ENCODE peak calls at places on chromosome 22, in six cellular contexts. One of them, this sample, is unnamed. For H3K4me1, the result is how much of the 10 kb centered on the place peaks cover.

GRCh38 chr22:45742866-45743450 is 71.3 kb downstream of the ATXN10 start:
- DNase-seq in mammary epithelial cell: peak
- DNase-seq in right cardiac atrium: no peak
- DNase-seq in GM23338: no peak
- DNase-seq in lung: peak
- DNase-seq in tibial artery: peak
- DNase-seq in this sample: no peak

GRCh38 chr22:20671409-20672081 is 102.4 kb upstream of the SERPIND1 start:
- DNase-seq in GM23338: no peak
- DNase-seq in right cardiac atrium: no peak
- DNase-seq in tibial artery: no peak
- DNase-seq in mammary epithelial cell: no peak
- DNase-seq in lung: no peak
- DNase-seq in this sample: no peak

GRCh38 chr22:47041201-47042115 is 279.0 kb downstream of the TBC1D22A start:
- DNase-seq in mammary epithelial cell: no peak
- DNase-seq in GM23338: no peak
- DNase-seq in right cardiac atrium: no peak
- DNase-seq in lung: no peak
- DNase-seq in tibial artery: no peak
- DNase-seq in this sample: no peak

GRCh38 chr22:19981961-19982920 is 34.4 kb downstream of the ARVCF start:
- DNase-seq in right cardiac atrium: peak
- DNase-seq in tibial artery: no peak
- DNase-seq in lung: no peak
- DNase-seq in GM23338: no peak
- DNase-seq in mammary epithelial cell: no peak
- DNase-seq in this sample: no peak

GRCh38 chr22:44714703-44715350 is 12.8 kb downstream of the PRR5 start:
- DNase-seq in right cardiac atrium: peak
- DNase-seq in mammary epithelial cell: no peak
- DNase-seq in GM23338: no peak
- DNase-seq in tibial artery: no peak
- DNase-seq in lung: no peak
- DNase-seq in this sample: no peak

GRCh38 chr22:30208631-30209603 is 37.6 kb downstream of the LIF start:
- DNase-seq in GM23338: no peak
- DNase-seq in right cardiac atrium: peak
- DNase-seq in tibial artery: peak
- DNase-seq in mammary epithelial cell: no peak
- DNase-seq in lung: no peak
- DNase-seq in this sample: peak

GRCh38 chr22:19761500-19762314 is 1.1 kb downstream of the TBX1 start:
- DNase-seq in right cardiac atrium: peak
- DNase-seq in lung: no peak
- DNase-seq in tibial artery: no peak
- DNase-seq in GM23338: peak
- DNase-seq in mammary epithelial cell: no peak
- DNase-seq in this sample: peak

GRCh38 chr22:32904044-32904443 is 102.5 kb downstream of the TIMP3 start:
- DNase-seq in lung: peak
- DNase-seq in GM23338: peak
- DNase-seq in mammary epithelial cell: peak
- DNase-seq in tibial artery: no peak
- DNase-seq in right cardiac atrium: no peak
- DNase-seq in this sample: peak

GRCh38 chr22:47572443-47572842 is 810.0 kb downstream of the TBC1D22A start:
- DNase-seq in tibial artery: peak
- DNase-seq in lung: no peak
- DNase-seq in mammary epithelial cell: no peak
- DNase-seq in right cardiac atrium: no peak
- DNase-seq in GM23338: no peak
- DNase-seq in this sample: no peak

GRCh38 chr22:30127749-30128166 is 47.5 kb downstream of the HORMAD2 start:
- DNase-seq in mammary epithelial cell: no peak
- DNase-seq in GM23338: no peak
- DNase-seq in lung: no peak
- DNase-seq in tibial artery: no peak
- DNase-seq in right cardiac atrium: no peak
- DNase-seq in this sample: no peak

GRCh38 chr22:20807315-20807752 is 33.4 kb downstream of the SERPIND1 start:
- DNase-seq in right cardiac atrium: no peak
- DNase-seq in mammary epithelial cell: peak
- DNase-seq in GM23338: no peak
- DNase-seq in lung: no peak
- DNase-seq in tibial artery: no peak
- DNase-seq in this sample: no peak

GRCh38 chr22:42646569-42647525 is 2.3 kb downstream of the CYB5R3 start:
- DNase-seq in right cardiac atrium: peak
- DNase-seq in mammary epithelial cell: no peak
- DNase-seq in lung: no peak
- DNase-seq in GM23338: no peak
- DNase-seq in tibial artery: no peak
- DNase-seq in this sample: no peak

GRCh38 chr22:26406118-26406517 is 22.9 kb upstream of the ASPHD2 start:
- DNase-seq in tibial artery: no peak
- DNase-seq in GM23338: peak
- DNase-seq in right cardiac atrium: no peak
- DNase-seq in lung: no peak
- DNase-seq in mammary epithelial cell: no peak
- DNase-seq in this sample: no peak

GRCh38 chr22:42642801-42643631 is 2.6 kb upstream of the ATP5MGL start:
- DNase-seq in tibial artery: no peak
- DNase-seq in GM23338: no peak
- DNase-seq in right cardiac atrium: no peak
- DNase-seq in mammary epithelial cell: no peak
- DNase-seq in lung: no peak
- DNase-seq in this sample: no peak

GRCh38 chr22:28344893-28345292 is 334.7 kb downstream of the TTC28 start:
- DNase-seq in lung: no peak
- DNase-seq in right cardiac atrium: no peak
- DNase-seq in tibial artery: no peak
- DNase-seq in GM23338: no peak
- DNase-seq in mammary epithelial cell: peak
- DNase-seq in this sample: no peak

GRCh38 chr22:41352058-41352457 is 29.7 kb upstream of the TEF start:
- DNase-seq in right cardiac atrium: no peak
- DNase-seq in GM23338: no peak
- DNase-seq in mammary epithelial cell: peak
- DNase-seq in tibial artery: no peak
- DNase-seq in lung: no peak
- DNase-seq in this sample: no peak

GRCh38 chr22:22166941-22167713 is 77.5 kb upstream of the VPREB1 start:
- DNase-seq in tibial artery: no peak
- DNase-seq in GM23338: no peak
- DNase-seq in right cardiac atrium: no peak
- DNase-seq in mammary epithelial cell: no peak
- DNase-seq in lung: no peak
- DNase-seq in this sample: no peak
- H3K27ac ChIP-seq in tibial artery: no peak
- H3K27ac ChIP-seq in GM23338: no peak
- H3K27ac ChIP-seq in right cardiac atrium: no peak
- H3K27ac ChIP-seq in mammary epithelial cell: no peak
- H3K27ac ChIP-seq in lung: no peak
- H3K27ac ChIP-seq in this sample: no peak

DNA sequence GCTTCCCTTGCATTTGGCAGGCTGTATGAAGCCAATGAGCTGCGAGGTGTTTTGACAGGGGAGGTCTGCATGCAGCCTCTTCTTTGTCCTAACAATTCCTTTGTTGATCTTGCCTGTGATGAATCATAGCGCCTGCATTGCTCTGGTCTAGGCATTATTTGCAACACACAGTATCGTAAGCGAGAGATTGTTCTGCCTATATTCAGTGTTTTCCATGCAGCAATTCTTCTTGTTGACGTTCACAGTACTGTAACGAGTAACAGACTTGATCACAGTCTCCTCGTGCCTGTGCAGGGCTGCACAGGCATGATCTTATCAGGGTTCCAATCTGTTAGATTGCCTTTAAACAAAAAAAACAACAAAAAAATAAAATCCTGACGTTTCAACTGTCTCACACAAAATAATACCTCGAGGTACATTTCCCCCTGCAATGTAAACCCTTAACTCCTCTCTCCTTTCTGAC is 13.9 kb upstream of the ADSL start:
- DNase-seq in GM23338: no peak
- DNase-seq in right cardiac atrium: no peak
- DNase-seq in mammary epithelial cell: no peak
- DNase-seq in tibial artery: no peak
- DNase-seq in lung: no peak
- DNase-seq in this sample: peak
- H3K4me1 ChIP-seq in GM23338: under half
- H3K4me1 ChIP-seq in right cardiac atrium: under half
- H3K4me1 ChIP-seq in mammary epithelial cell: under half
- H3K4me1 ChIP-seq in tibial artery: under half
- H3K4me1 ChIP-seq in lung: under half
- H3K4me1 ChIP-seq in this sample: under half

GRCh38 chr22:17836977-17837742 is 62.9 kb upstream of the BID start:
- DNase-seq in lung: no peak
- DNase-seq in mammary epithelial cell: no peak
- DNase-seq in GM23338: peak
- DNase-seq in tibial artery: no peak
- DNase-seq in right cardiac atrium: peak
- DNase-seq in this sample: peak
- H3K27ac ChIP-seq in lung: peak
- H3K27ac ChIP-seq in mammary epithelial cell: no peak
- H3K27ac ChIP-seq in GM23338: peak
- H3K27ac ChIP-seq in tibial artery: peak
- H3K27ac ChIP-seq in right cardiac atrium: peak
- H3K27ac ChIP-seq in this sample: no peak

GRCh38 chr22:49961601-49962011 is 1.0 kb downstream of the PIM3 start:
- DNase-seq in mammary epithelial cell: no peak
- DNase-seq in tibial artery: no peak
- DNase-seq in lung: peak
- DNase-seq in right cardiac atrium: peak
- DNase-seq in GM23338: peak
- DNase-seq in this sample: no peak

GRCh38 chr22:49960159-49960966 is at the start of gene PIM3:
- DNase-seq in mammary epithelial cell: peak
- DNase-seq in lung: peak
- DNase-seq in tibial artery: peak
- DNase-seq in GM23338: peak
- DNase-seq in right cardiac atrium: peak
- DNase-seq in this sample: peak

GRCh38 chr22:49962012-49962750 is 1.6 kb downstream of the PIM3 start:
- DNase-seq in GM23338: peak
- DNase-seq in lung: peak
- DNase-seq in tibial artery: peak
- DNase-seq in right cardiac atrium: peak
- DNase-seq in mammary epithelial cell: peak
- DNase-seq in this sample: peak

GRCh38 chr22:49959782-49960158 is 802 bp upstream of the PIM3 start:
- DNase-seq in GM23338: peak
- DNase-seq in tibial artery: no peak
- DNase-seq in right cardiac atrium: no peak
- DNase-seq in lung: no peak
- DNase-seq in mammary epithelial cell: peak
- DNase-seq in this sample: no peak

GRCh38 chr22:49960967-49961600 is 512 bp downstream of the PIM3 start:
- DNase-seq in GM23338: peak
- DNase-seq in right cardiac atrium: peak
- DNase-seq in tibial artery: no peak
- DNase-seq in lung: peak
- DNase-seq in mammary epithelial cell: peak
- DNase-seq in this sample: peak
- H3K4me1 ChIP-seq in GM23338: under half
- H3K4me1 ChIP-seq in right cardiac atrium: under half
- H3K4me1 ChIP-seq in tibial artery: under half
- H3K4me1 ChIP-seq in lung: under half
- H3K4me1 ChIP-seq in mammary epithelial cell: under half
- H3K4me1 ChIP-seq in this sample: under half

GRCh38 chr22:31628362-31628761 is 33.7 kb downstream of the PISD start:
- DNase-seq in tibial artery: no peak
- DNase-seq in right cardiac atrium: peak
- DNase-seq in GM23338: no peak
- DNase-seq in mammary epithelial cell: no peak
- DNase-seq in lung: no peak
- DNase-seq in this sample: no peak

GRCh38 chr22:31629741-31630184 is 32.3 kb downstream of the PISD start:
- DNase-seq in right cardiac atrium: peak
- DNase-seq in mammary epithelial cell: no peak
- DNase-seq in lung: no peak
- DNase-seq in GM23338: peak
- DNase-seq in tibial artery: no peak
- DNase-seq in this sample: no peak

GRCh38 chr22:31627223-31627731 is 34.7 kb downstream of the PISD start:
- DNase-seq in mammary epithelial cell: no peak
- DNase-seq in lung: no peak
- DNase-seq in GM23338: no peak
- DNase-seq in right cardiac atrium: peak
- DNase-seq in tibial artery: no peak
- DNase-seq in this sample: no peak

GRCh38 chr22:31630331-31631329 is 31.4 kb downstream of the PISD start:
- DNase-seq in tibial artery: peak
- DNase-seq in GM23338: peak
- DNase-seq in right cardiac atrium: peak
- DNase-seq in lung: peak
- DNase-seq in mammary epithelial cell: peak
- DNase-seq in this sample: peak

DNA sequence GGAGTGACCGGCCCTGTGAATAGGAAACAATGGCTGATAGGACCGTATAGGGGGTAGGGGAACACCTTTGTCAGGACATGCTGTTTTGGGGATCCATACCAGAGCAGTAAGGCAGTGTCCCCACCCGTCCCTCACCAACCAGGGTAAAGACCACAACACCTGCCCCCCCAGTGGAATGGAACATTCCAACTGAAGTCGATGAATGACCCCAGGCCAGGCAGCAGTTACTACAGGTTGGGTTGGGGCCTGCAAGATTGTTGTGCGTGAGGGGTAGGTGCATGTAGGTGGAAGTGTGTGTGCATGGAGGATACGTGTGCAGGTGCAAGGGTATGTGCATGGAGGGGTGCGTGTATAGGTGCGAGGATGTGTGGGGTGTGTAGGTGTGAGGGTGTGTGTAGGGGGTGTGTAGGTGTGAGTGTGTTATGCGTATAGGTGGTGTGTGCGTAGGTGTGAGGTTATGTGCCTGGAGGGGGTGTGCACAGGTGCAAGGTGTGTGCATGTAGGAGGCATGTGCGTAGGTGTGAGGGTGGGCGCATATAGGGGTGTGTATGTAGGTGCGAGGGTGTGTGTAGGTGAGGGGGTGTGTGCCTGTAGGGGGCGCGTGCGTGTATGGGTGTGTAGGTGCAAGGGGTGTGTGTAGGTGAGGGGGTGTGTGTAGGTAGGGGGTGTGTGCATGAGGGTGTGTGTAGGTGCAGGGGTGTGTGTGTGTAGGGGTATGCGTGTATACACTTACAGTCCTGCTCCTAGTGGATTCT is 32.9 kb downstream of the PISD start:
- DNase-seq in mammary epithelial cell: no peak
- DNase-seq in lung: no peak
- DNase-seq in tibial artery: no peak
- DNase-seq in right cardiac atrium: peak
- DNase-seq in GM23338: no peak
- DNase-seq in this sample: peak
- H3K27ac ChIP-seq in mammary epithelial cell: no peak
- H3K27ac ChIP-seq in lung: no peak
- H3K27ac ChIP-seq in tibial artery: no peak
- H3K27ac ChIP-seq in right cardiac atrium: no peak
- H3K27ac ChIP-seq in GM23338: no peak
- H3K27ac ChIP-seq in this sample: no peak

This sample was measured in endodermal cell.